ENCODE peak calls at places on chromosomes 12 and 14, in five cellular contexts. Q is effector memory CD4-positive, alpha-beta T cell; Y is CD4-positive, alpha-beta memory T cell; A is lung; F is upper lobe of left lung. R is an unnamed sample. For H3K4me1, the result is how much of the 10 kb centered on the place peaks cover.

GRCh38 chr14:74647834-74648361 is 35.9 kb upstream of the LTBP2 start:
- DNase-seq in Q (no peak), Y (no peak), A (no peak), F (no peak), R (no peak)

GRCh38 chr12:49944718-49945117 is 5.8 kb upstream of the AQP2 start:
- DNase-seq in Q (no peak), Y (no peak), A (no peak), F (no peak), R (no peak)

GRCh38 chr14:101476931-101477553 is 84.3 kb upstream of the DIO3 start:
- DNase-seq in Q (no peak), Y (no peak), A (peak), F (peak), R (no peak)

GRCh38 chr12:8033153-8034044 is 883 bp downstream of the FOXJ2 start:
- DNase-seq in Q (peak), Y (peak), A (peak), F (no peak), R (no peak)

GRCh38 chr14:75184447-75184846 is 8.0 kb upstream of the TMED10 start:
- DNase-seq in Q (no peak), Y (no peak), A (no peak), F (no peak), R (no peak)

GRCh38 chr12:47360771-47361388 is 281.1 kb upstream of the AMIGO2 start:
- DNase-seq in Q (peak), Y (peak), A (no peak), F (no peak), R (no peak)

GRCh38 chr14:91830777-91831176 is 36.6 kb downstream of the TC2N start:
- DNase-seq in Q (no peak), Y (peak), A (peak), F (no peak), R (no peak)

GRCh38 chr12:25256826-25257225 is 6.1 kb upstream of the KRAS start:
- DNase-seq in Q (no peak), Y (no peak), A (no peak), F (no peak), R (no peak)

GRCh38 chr12:132547207-132547740 is 57.3 kb downstream of the FBRSL1 start:
- DNase-seq in Q (no peak), Y (no peak), A (no peak), F (no peak), R (no peak)

GRCh38 chr12:131857908-131858850 is 30.0 kb downstream of the MMP17 start:
- DNase-seq in Q (no peak), Y (no peak), A (no peak), F (no peak), R (no peak)

GRCh38 chr14:77988096-77988870 is 181.9 kb upstream of the NRXN3 start:
- DNase-seq in Q (no peak), Y (no peak), A (no peak), F (no peak), R (no peak)

GRCh38 chr12:20270557-20270956 is 97.8 kb upstream of the PDE3A start:
- DNase-seq in Q (no peak), Y (no peak), A (no peak), F (no peak), R (no peak)

GRCh38 chr12:95784286-95784685 is 6.3 kb downstream of the NTN4 start:
- DNase-seq in Q (no peak), Y (no peak), A (no peak), F (no peak), R (no peak)

GRCh38 chr12:53097207-53097563 is 282 bp upstream of the IGFBP6 start:
- DNase-seq in Q (no peak), Y (no peak), A (no peak), F (no peak), R (no peak)

DNA sequence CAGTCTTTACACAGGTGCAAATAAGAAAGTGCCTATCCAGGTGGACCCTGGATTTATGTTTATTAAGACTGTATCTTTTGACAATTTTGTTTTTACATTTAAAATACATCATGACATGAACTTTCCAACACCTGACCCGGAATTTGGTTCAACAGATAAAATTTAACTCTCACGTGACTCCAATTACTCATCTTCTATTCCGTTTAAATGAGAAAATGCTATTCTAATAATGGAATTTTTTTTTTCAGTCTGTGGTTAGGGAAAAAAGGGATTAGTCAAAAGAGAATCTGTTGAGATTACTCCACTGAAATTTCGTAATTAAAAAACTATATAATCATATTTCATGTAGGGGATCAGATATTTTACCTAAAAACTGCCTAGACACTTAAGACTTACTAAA is 11.1 kb downstream of the VPS37B start:
- DNase-seq in Q (no peak), Y (no peak), A (no peak), F (no peak), R (no peak)
- H3K4me1 ChIP-seq in Q (under half), Y (half or more), A (under half), F (half or more), R (half or more)

GRCh38 chr14:103932791-103933490 is 4.7 kb downstream of the TDRD9 start:
- DNase-seq in Q (no peak), Y (no peak), A (no peak), F (no peak), R (no peak)
- H3K4me3 ChIP-seq in Q (no peak), Y (no peak), A (no peak), F (no peak), R (no peak)

DNA sequence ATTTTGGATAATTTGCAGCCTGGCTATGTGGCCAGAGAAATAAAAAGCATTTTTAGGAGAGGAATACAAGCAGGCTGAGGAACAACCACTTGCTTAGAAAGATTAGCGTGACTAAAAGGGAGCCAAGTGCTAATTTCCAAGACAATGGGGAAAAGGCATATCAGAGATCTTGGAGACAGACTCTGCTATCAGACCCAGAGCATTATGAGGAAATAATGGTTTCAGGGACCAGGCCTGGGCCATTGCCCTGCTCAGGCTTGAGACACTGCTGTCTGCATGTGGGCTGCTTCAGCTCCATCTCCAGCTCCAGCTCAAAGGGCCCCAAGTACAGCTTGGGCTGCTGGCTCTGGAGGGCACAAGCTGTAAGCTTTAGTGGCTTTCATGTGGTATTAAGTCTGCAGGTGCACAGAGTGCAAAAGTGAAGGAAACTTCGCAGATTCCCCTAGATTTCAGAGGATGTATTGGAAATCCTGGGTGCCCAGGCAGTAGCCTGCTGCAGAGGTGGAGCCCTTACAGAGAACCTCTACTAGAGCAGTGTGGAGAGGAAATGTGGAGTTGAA is 449.3 kb downstream of the ZFP36L1 start:
- DNase-seq in Q (no peak), Y (no peak), A (no peak), F (no peak), R (no peak)
- H3K4me1 ChIP-seq in Q (under half), Y (under half), A (under half), F (under half), R (under half)

GRCh38 chr12:120229583-120230325 is 28.8 kb upstream of the RPLP0 start:
- DNase-seq in Q (no peak), Y (no peak), A (no peak), F (peak), R (no peak)

GRCh38 chr12:120230326-120230973 is 29.5 kb upstream of the RPLP0 start:
- DNase-seq in Q (no peak), Y (no peak), A (peak), F (no peak), R (no peak)

GRCh38 chr12:120228291-120229070 is 27.6 kb upstream of the RPLP0 start:
- DNase-seq in Q (peak), Y (peak), A (peak), F (peak), R (peak)

GRCh38 chr12:120228041-120228290 is 27.1 kb upstream of the RPLP0 start:
- DNase-seq in Q (no peak), Y (no peak), A (no peak), F (no peak), R (no peak)

DNA sequence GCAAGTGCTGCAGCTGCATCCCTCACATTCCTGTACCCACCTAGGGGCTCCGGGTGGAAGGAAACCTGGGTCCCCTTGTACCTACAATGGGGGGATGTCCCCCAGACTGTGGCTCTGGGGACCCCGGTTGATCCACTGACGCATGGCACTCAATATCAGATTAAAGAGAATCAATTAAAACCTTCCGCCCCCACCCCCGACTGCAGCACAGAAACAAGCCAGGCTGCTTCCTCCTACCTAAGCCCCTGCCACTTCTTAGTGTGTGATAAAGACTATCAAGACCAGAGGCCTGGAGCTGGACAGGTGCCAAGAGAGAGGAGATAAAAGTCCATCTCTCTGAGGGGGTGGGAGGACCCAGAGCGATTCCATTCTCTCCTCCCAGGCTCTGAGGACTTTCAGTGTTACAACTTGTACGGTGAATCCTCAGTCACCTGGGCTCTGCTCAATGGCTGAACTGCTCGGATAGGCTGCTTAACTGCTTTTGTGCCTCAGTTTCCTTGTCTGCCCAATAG is 28.2 kb upstream of the RPLP0 start:
- DNase-seq in Q (no peak), Y (no peak), A (no peak), F (no peak), R (no peak)
- H3K4me3 ChIP-seq in Q (no peak), Y (peak), A (no peak), F (no peak), R (no peak)

GRCh38 chr12:65637150-65637549 is 187.1 kb upstream of the HMGA2 start:
- DNase-seq in Q (no peak), Y (no peak), A (no peak), F (no peak), R (no peak)

GRCh38 chr12:65634061-65634460 is 190.2 kb upstream of the HMGA2 start:
- DNase-seq in Q (no peak), Y (no peak), A (no peak), F (no peak), R (no peak)

GRCh38 chr12:65632131-65632855 is 192.0 kb upstream of the HMGA2 start:
- DNase-seq in Q (no peak), Y (no peak), A (no peak), F (no peak), R (no peak)

GRCh38 chr12:65636436-65636835 is 187.8 kb upstream of the HMGA2 start:
- DNase-seq in Q (no peak), Y (no peak), A (no peak), F (no peak), R (no peak)

DNA sequence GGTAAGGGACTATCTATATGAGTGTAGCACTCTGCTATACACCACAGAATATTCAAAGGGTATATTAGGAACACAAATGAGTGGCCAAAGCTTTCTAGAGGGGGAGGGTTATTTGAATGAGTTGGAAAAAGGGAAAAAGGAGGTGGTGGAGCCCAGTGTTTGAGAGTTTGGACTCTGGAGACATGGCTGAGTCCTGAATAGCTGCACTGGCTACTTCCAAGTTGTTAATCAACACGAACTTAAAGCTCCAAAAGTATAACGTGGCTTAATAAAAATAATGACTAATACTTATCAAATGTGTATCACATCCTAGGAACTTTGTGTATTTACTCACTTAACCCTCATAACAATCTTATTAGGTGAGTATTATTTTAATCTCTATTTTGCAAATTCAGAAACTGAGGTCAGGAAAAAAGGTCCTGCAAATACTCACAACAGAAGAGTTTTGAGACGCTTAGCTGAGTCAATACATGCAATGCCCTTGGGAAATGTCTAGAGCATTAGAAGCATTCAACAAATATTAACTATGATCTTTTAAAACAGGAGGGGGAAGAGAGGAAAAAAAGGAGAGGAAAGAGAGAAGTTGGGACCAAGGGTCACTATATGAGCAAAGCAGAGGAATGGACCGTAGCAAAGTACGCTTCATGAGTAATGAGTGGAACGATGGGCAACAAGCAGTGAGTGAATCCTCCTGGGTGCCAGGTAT is 189.5 kb upstream of the HMGA2 start:
- DNase-seq in Q (no peak), Y (no peak), A (no peak), F (no peak), R (no peak)
- H3K4me1 ChIP-seq in Q (under half), Y (under half), A (under half), F (under half), R (under half)

GRCh38 chr14:100131181-100131580 is 28.3 kb downstream of the DEGS2 start:
- DNase-seq in Q (no peak), Y (no peak), A (peak), F (no peak), R (no peak)

GRCh38 chr14:100127853-100128455 is 31.5 kb downstream of the DEGS2 start:
- DNase-seq in Q (no peak), Y (no peak), A (no peak), F (no peak), R (no peak)

GRCh38 chr14:100130471-100130870 is 29.0 kb downstream of the DEGS2 start:
- DNase-seq in Q (no peak), Y (no peak), A (no peak), F (no peak), R (no peak)

GRCh38 chr14:100128688-100129087 is 30.8 kb downstream of the DEGS2 start:
- DNase-seq in Q (no peak), Y (no peak), A (no peak), F (no peak), R (no peak)

DNA sequence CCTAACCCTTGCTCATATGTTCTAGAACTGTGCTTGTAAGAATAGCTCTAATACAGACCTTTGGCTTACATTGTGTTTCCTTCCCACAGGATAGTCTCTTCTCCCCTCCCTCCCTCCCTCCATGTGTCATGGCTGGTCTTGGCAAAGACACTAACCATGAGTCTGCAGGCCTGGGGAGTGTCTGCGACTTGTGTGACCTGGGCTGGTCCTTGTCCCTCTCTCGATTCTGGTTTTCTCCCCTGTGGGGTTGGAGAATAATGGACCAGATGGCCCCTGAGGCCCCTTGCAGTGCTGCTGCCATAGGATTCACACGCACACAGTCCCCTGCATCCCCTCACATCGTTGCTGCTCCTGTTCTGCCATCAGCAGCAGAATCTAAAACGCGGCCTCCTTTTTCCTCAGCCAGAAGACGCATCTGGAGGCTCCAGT is 30.3 kb downstream of the DEGS2 start:
- DNase-seq in Q (no peak), Y (no peak), A (no peak), F (no peak), R (no peak)
- H3K4me3 ChIP-seq in Q (no peak), Y (no peak), A (no peak), F (no peak), R (no peak)